ENCODE peak calls at places on chromosome 11, in six cellular contexts. F is progenitor cell of endocrine pancreas; O is natural killer cell; N is CD4-positive, alpha-beta T cell; X is cardiac fibroblast; Z is PC-3. V is an unnamed sample.

GRCh38 chr11:8810331-8811301 is 100.4 kb upstream of the AKIP1 start:
- DNase-seq in X (peak), N (no peak), O (peak), F (peak), Z (peak), V (no peak)

GRCh38 chr11:29282088-29282487 is 734.7 kb downstream of the KCNA4 start:
- DNase-seq in F (no peak), N (no peak), X (peak), Z (peak), O (no peak), V (no peak)

GRCh38 chr11:118051611-118052461 is 25.0 kb upstream of the TMPRSS4 start:
- DNase-seq in O (no peak), X (no peak), N (peak), Z (no peak), F (no peak), V (no peak)

GRCh38 chr11:134453441-134453840 is 41.4 kb upstream of the B3GAT1 start:
- DNase-seq in O (no peak), X (no peak), F (no peak), N (no peak), Z (no peak), V (no peak)

GRCh38 chr11:12331239-12331874 is 46.0 kb upstream of the PARVA start:
- DNase-seq in N (peak), X (peak), O (peak), Z (peak), F (peak), V (peak)

GRCh38 chr11:43447124-43447523 is 88.4 kb downstream of the TTC17 start:
- DNase-seq in X (no peak), O (no peak), F (no peak), N (no peak), Z (no peak), V (no peak)

GRCh38 chr11:112962854-112963367 is 1.7 kb downstream of the NCAM1 start:
- DNase-seq in O (peak), Z (no peak), X (no peak), F (peak), N (no peak), V (no peak)

GRCh38 chr11:70871881-70872280 is 380.5 kb downstream of the SHANK2 start:
- DNase-seq in X (no peak), O (no peak), F (no peak), Z (no peak), N (no peak), V (no peak)

GRCh38 chr11:31651822-31652221 is 142.3 kb downstream of the ELP4 start:
- DNase-seq in N (no peak), O (no peak), Z (no peak), X (no peak), F (no peak), V (no peak)

GRCh38 chr11:8613036-8613435 is 19.0 kb upstream of the STK33 start:
- DNase-seq in Z (no peak), X (no peak), F (no peak), O (no peak), N (no peak), V (no peak)

GRCh38 chr11:103735497-103736032 is 300.9 kb upstream of the DDI1 start:
- DNase-seq in N (no peak), F (no peak), O (no peak), Z (no peak), X (no peak), V (no peak)

GRCh38 chr11:44955019-44955738 is 4.5 kb upstream of the TP53I11 start:
- DNase-seq in O (no peak), Z (peak), F (no peak), N (no peak), X (peak), V (peak)

GRCh38 chr11:103585911-103586310 is 450.5 kb upstream of the DDI1 start:
- DNase-seq in Z (no peak), N (no peak), F (no peak), O (no peak), X (no peak), V (no peak)

GRCh38 chr11:77467233-77467632 is 6.7 kb downstream of the PAK1 start:
- DNase-seq in N (no peak), Z (peak), F (no peak), O (no peak), X (peak), V (no peak)

GRCh38 chr11:77470971-77471370 is 2.9 kb downstream of the PAK1 start:
- DNase-seq in F (no peak), N (no peak), Z (no peak), X (no peak), O (no peak), V (no peak)

GRCh38 chr11:77470504-77470903 is 3.4 kb downstream of the PAK1 start:
- DNase-seq in F (no peak), Z (no peak), O (no peak), X (no peak), N (no peak), V (no peak)

GRCh38 chr11:77467993-77468392 is 5.9 kb downstream of the PAK1 start:
- DNase-seq in O (no peak), X (peak), N (no peak), Z (no peak), F (no peak), V (no peak)

GRCh38 chr11:77468527-77468926 is 5.4 kb downstream of the PAK1 start:
- DNase-seq in X (no peak), O (no peak), N (no peak), F (no peak), Z (no peak), V (no peak)
- TF ChIP-seq CTCF in X (no peak), O (no peak), N (no peak), F (peak), Z (peak), V (no peak)

GRCh38 chr11:83671295-83671694 is 385.1 kb upstream of the CCDC90B start:
- DNase-seq in N (no peak), Z (peak), O (no peak), F (no peak), X (peak), V (no peak)
- TF ChIP-seq CTCF in N (no peak), Z (no peak), O (no peak), F (no peak), X (no peak), V (no peak)

GRCh38 chr11:17547932-17548331 is 873 bp downstream of the OTOG start:
- DNase-seq in F (no peak), X (no peak), O (no peak), Z (no peak), N (no peak), V (no peak)
- TF ChIP-seq CTCF in F (no peak), X (peak), O (no peak), Z (no peak), N (no peak), V (no peak)

DNA sequence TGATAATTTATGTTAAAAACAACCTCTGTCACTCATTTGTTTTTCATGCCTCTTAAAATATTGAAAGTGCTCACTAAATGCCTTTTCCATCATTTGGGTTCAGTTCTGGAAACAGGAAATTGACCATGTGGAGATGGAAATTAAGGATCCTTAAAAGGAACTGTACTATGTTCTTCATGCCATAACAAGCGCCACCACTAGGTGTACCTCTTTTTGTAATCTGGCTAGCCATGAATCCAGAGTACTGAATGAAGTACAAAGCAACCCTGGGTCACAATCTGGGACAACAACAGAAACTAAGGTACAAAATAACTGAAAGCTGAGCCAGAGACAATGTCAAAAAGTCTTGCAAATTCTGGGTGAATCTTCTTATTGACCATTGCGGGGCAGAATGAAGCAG is 559.1 kb downstream of the FAM181B start:
- DNase-seq in N (no peak), X (no peak), O (no peak), F (no peak), Z (no peak), V (no peak)
- TF ChIP-seq CTCF in N (no peak), X (peak), O (no peak), F (peak), Z (peak), V (no peak)

DNA sequence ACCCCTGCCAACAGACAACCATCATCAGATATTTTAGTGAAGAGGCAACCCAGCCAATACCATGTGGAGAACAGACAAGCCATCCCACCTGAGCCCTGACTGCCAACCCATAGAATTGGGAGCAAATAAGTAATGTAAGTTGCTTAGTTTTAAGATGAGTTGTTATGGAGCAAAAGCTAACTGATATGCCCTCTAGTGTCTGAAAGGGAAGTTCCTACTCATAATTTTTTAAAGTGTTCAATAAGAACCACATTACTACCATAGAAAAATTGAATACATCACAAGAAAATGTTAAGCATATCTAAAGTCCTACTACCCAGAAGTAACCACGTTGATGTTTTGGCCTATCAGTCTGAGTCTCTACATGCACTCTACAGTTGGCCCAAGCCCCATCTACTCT is 50.8 kb upstream of the SLC36A4 start:
- DNase-seq in F (no peak), Z (peak), O (no peak), N (no peak), X (peak), V (no peak)
- TF ChIP-seq CTCF in F (peak), Z (peak), O (no peak), N (no peak), X (peak), V (no peak)

GRCh38 chr11:116072776-116073175 is 568.6 kb upstream of the CADM1 start:
- DNase-seq in Z (no peak), O (no peak), N (no peak), F (no peak), X (no peak), V (no peak)
- TF ChIP-seq CTCF in Z (no peak), O (no peak), N (no peak), F (peak), X (no peak), V (no peak)

DNA sequence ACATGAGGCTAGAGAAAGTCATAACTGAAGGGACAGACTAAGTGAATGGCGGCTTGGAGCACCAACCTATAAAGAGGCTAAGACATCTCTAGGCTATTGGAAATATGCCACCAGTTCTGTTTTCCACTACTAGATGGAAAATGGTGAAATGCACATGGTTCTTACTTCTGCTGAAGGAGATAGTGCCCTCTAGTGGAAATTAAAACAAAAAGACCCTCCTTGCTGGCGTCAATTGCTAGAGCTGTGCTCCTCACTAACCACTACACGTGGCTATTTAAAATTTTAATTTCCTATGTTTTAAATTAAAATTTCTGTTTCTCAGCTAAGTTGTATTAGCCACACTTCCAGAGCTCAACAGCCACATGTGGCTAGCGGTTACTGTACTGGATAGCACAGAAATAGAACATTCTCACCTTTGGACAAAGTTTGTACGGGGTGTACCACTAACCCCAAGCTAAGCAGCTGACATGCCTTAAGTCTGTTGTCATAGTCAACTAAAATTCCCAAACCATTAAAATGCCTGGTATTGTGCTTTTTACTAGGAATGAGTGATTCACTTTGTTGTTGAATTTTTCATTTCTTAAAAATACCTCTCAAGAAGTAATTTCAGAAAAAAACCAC is 34.1 kb upstream of the CALCA start:
- DNase-seq in F (no peak), O (no peak), X (peak), N (no peak), Z (peak), V (no peak)
- TF ChIP-seq CTCF in F (peak), O (peak), X (peak), N (peak), Z (peak), V (no peak)

V was measured in omental fat pad.